ENCODE peak calls at places on chromosomes 1 and 21, in four cellular contexts. P is prostate gland, C is right cardiac atrium, L is tibial nerve. B is an unnamed sample. For H3K4me1, the result is how much of the 10 kb centered on the place peaks cover.

GRCh38 chr1:40625076-40625475 is 40.4 kb downstream of the RIMS3 start:
- DNase-seq in L (no peak), P (no peak), C (peak), B (no peak)

GRCh38 chr1:151839457-151840409 is at the start of gene C2CD4D:
- DNase-seq in P (peak), C (peak), L (peak), B (peak)

GRCh38 chr1:161313554-161314200 is 504 bp upstream of the SDHC start:
- DNase-seq in P (no peak), C (no peak), L (no peak), B (no peak)

GRCh38 chr1:205286335-205286950 is 35.1 kb downstream of the NUAK2 start:
- DNase-seq in P (no peak), L (no peak), C (no peak), B (peak)

GRCh38 chr1:41366428-41367101 is 5.3 kb downstream of the FOXO6 start:
- DNase-seq in P (no peak), L (no peak), C (peak), B (peak)

GRCh38 chr1:31297273-31298247 is 728 bp downstream of the ZCCHC17 start:
- DNase-seq in L (no peak), C (no peak), P (no peak), B (peak)

GRCh38 chr1:40895601-40896000 is 33.4 kb upstream of the CITED4 start:
- DNase-seq in P (no peak), C (no peak), L (no peak), B (no peak)

GRCh38 chr21:38474124-38474523 is 24.2 kb downstream of the ERG start:
- DNase-seq in C (no peak), P (no peak), L (no peak), B (no peak)

GRCh38 chr21:33668180-33668579 is 25.9 kb downstream of the ITSN1 start:
- DNase-seq in C (peak), P (no peak), L (no peak), B (no peak)

GRCh38 chr1:2528966-2529750 is 905 bp downstream of the HES5 start:
- DNase-seq in L (no peak), C (peak), P (no peak), B (no peak)

GRCh38 chr1:192575499-192576189 is at the start of gene RGS1:
- DNase-seq in C (no peak), P (no peak), L (no peak), B (peak)

GRCh38 chr1:107153033-107153432 is 12.2 kb downstream of the NTNG1 start:
- DNase-seq in C (no peak), P (no peak), L (no peak), B (no peak)

DNA sequence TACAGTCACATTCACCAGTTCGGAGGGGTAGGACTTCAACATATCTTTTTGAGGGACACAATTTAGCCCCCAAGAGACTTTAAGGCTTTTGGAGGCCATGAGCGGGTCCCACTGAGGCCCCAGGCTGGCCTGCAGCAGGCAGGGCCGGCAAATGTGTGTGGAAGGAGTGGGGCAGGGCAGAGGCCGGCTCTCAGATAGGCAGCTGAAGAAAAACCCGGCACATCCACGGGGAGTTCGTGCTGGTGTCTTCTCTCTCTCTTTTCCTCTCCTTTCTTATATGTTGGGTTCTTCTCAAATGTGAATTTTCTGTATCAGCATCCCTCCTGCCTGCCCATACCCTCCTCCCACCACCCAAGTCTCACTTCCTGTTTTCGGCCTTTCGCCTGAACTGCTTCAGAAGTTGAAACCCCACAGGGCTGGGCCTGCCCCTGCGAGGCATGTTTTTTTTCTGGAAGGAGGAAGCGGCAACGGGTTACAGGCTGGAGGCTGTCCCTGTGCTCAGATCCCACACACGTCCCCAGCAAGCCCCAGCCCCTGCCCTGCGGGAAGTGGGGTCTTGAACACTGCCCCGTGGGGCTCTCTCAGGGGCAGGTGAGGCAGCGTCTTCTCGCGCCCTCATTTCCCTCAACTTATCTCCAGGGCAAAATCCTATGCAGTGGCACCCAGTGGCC is 9.8 kb upstream of the UMODL1 start:
- DNase-seq in C (peak), P (no peak), L (no peak), B (no peak)
- H3K4me1 ChIP-seq in C (under half), P (under half), L (under half), B (under half)

DNA sequence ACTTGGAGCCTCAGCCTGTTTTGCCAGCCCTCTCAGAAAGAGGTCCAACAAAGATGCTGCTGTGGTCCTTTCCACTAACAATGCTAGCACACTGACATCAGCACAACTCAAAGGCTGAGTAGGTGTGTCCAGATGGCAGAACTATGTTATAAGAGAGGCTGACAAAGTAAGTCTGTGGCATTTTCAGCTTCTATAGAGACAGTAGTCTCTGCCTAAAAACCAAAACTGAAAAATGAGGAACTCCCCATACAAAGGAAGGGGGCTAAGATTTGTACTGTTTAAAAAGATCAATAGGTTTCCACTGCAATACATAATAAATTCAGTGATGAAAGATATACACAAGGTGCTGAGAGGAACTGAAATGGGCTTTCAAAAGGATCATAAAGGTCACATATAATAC is 12.3 kb downstream of the ERO1B start:
- DNase-seq in L (no peak), C (no peak), P (no peak), B (no peak)
- H3K27ac ChIP-seq in L (no peak), C (no peak), P (no peak), B (no peak)

GRCh38 chr1:214546886-214547641 is 4.3 kb downstream of the PTPN14 start:
- DNase-seq in C (no peak), L (no peak), P (no peak), B (no peak)

GRCh38 chr1:214549604-214550338 is 1.6 kb downstream of the PTPN14 start:
- DNase-seq in C (no peak), P (peak), L (no peak), B (no peak)

GRCh38 chr1:214547747-214548146 is 3.7 kb downstream of the PTPN14 start:
- DNase-seq in P (no peak), L (no peak), C (no peak), B (no peak)

GRCh38 chr1:214550339-214551051 is 907 bp downstream of the PTPN14 start:
- DNase-seq in P (no peak), C (no peak), L (no peak), B (no peak)

GRCh38 chr1:214548988-214549387 is 2.4 kb downstream of the PTPN14 start:
- DNase-seq in P (peak), L (no peak), C (peak), B (no peak)
- H3K4me1 ChIP-seq in P (under half), L (under half), C (under half), B (under half)

GRCh38 chr1:29330856-29331255 is 94.5 kb downstream of the PTPRU start:
- DNase-seq in C (no peak), L (no peak), P (no peak), B (no peak)

GRCh38 chr1:29331309-29331708 is 95.0 kb downstream of the PTPRU start:
- DNase-seq in C (no peak), P (no peak), L (no peak), B (no peak)

GRCh38 chr1:29332204-29332603 is 95.9 kb downstream of the PTPRU start:
- DNase-seq in P (no peak), L (no peak), C (no peak), B (no peak)

GRCh38 chr1:29331731-29332130 is 95.4 kb downstream of the PTPRU start:
- DNase-seq in L (no peak), C (no peak), P (no peak), B (no peak)

GRCh38 chr1:29333008-29333407 is 96.7 kb downstream of the PTPRU start:
- DNase-seq in C (no peak), P (no peak), L (no peak), B (no peak)
- H3K27ac ChIP-seq in C (no peak), P (no peak), L (no peak), B (no peak)

B was measured in CD4-positive, alpha-beta memory T cell.